ENCODE peak calls at places on chromosomes 2 and 18, in nine cellular contexts. C, R, Q, D, O, Y, T, F and U are unnamed samples.

GRCh38 chr2:120480903-120481445 is 135.0 kb downstream of the INHBB start:
- DNase-seq in D (no peak), C (no peak), O (no peak), Q (no peak), R (no peak), T (no peak), F (no peak), Y (no peak), U (no peak)

GRCh38 chr18:47036298-47036874 is 965 bp upstream of the ELOA2 start:
- DNase-seq in T (peak), Y (peak), D (peak), C (no peak), R (no peak), O (no peak), Q (peak), F (no peak), U (no peak)

GRCh38 chr18:45142868-45143267 is 462.2 kb downstream of the SETBP1 start:
- DNase-seq in O (no peak), Q (no peak), F (no peak), Y (no peak), T (no peak), R (no peak), D (no peak), C (no peak), U (no peak)

GRCh38 chr2:166384774-166385173 is 9.0 kb upstream of the SCN9A start:
- DNase-seq in T (peak), C (no peak), D (peak), R (no peak), O (no peak), Y (peak), F (no peak), Q (no peak), U (no peak)

GRCh38 chr2:23283653-23284052 is 101.3 kb upstream of the KLHL29 start:
- DNase-seq in D (no peak), C (no peak), Q (no peak), O (no peak), F (no peak), Y (peak), T (peak), R (no peak), U (no peak)

GRCh38 chr2:191218292-191218898 is 26.8 kb upstream of the MYO1B start:
- DNase-seq in T (peak), C (peak), Q (peak), Y (peak), F (no peak), D (peak), O (no peak), R (no peak), U (peak)

GRCh38 chr2:28507806-28508764 is 12.2 kb downstream of the PLB1 start:
- DNase-seq in T (no peak), F (no peak), D (peak), Q (no peak), Y (no peak), O (no peak), C (no peak), R (no peak), U (no peak)

GRCh38 chr2:128346291-128346690 is 27.6 kb upstream of the HS6ST1 start:
- DNase-seq in R (no peak), Q (no peak), C (no peak), T (no peak), F (no peak), Y (no peak), O (no peak), D (no peak), U (no peak)

GRCh38 chr2:213537579-213537978 is 253.3 kb downstream of the SPAG16 start:
- DNase-seq in R (no peak), Y (no peak), C (no peak), O (no peak), F (no peak), D (no peak), Q (no peak), T (no peak), U (no peak)

GRCh38 chr2:164371916-164372315 is 249.4 kb downstream of the GRB14 start:
- DNase-seq in O (no peak), T (no peak), F (no peak), D (no peak), Q (no peak), Y (no peak), R (no peak), C (no peak), U (no peak)

GRCh38 chr18:21669736-21670135 is 34.8 kb downstream of the ABHD3 start:
- DNase-seq in R (no peak), Q (no peak), Y (no peak), D (no peak), T (peak), C (no peak), O (no peak), F (no peak), U (no peak)

GRCh38 chr2:98769784-98770183 is 38.9 kb upstream of the MGAT4A start:
- DNase-seq in T (no peak), O (no peak), F (no peak), Y (no peak), R (peak), Q (no peak), C (no peak), D (no peak), U (no peak)

GRCh38 chr18:22241806-22242440 is 72.5 kb downstream of the GATA6 start:
- DNase-seq in Y (no peak), O (no peak), D (no peak), T (no peak), Q (no peak), C (no peak), R (no peak), F (no peak), U (no peak)

GRCh38 chr18:76709659-76710645 is 112.4 kb upstream of the ZNF236 start:
- DNase-seq in T (peak), Q (peak), R (peak), F (peak), Y (peak), D (peak), O (peak), C (peak), U (no peak)

GRCh38 chr2:110796724-110797301 is 64.4 kb downstream of the ACOXL start:
- DNase-seq in F (no peak), C (peak), Q (no peak), D (no peak), R (no peak), Y (no peak), T (no peak), O (no peak), U (peak)

GRCh38 chr18:34222025-34222395 is 2.7 kb downstream of the NOL4 start:
- DNase-seq in T (no peak), R (no peak), F (no peak), C (no peak), D (no peak), O (no peak), Q (peak), Y (no peak), U (no peak)

GRCh38 chr18:11149441-11150270 is at the start of gene PIEZO2:
- DNase-seq in O (no peak), C (no peak), T (peak), Y (peak), D (peak), F (peak), Q (peak), R (no peak), U (peak)

GRCh38 chr2:203201426-203201825 is 37.4 kb upstream of the CYP20A1 start:
- DNase-seq in F (no peak), Y (no peak), C (no peak), Q (no peak), O (no peak), R (no peak), D (no peak), T (no peak), U (no peak)

GRCh38 chr2:69237070-69237670 is 149.9 kb downstream of the GFPT1 start:
- DNase-seq in F (no peak), Q (no peak), C (no peak), R (no peak), O (no peak), T (no peak), Y (peak), D (no peak), U (no peak)

GRCh38 chr18:5900249-5900648 is 4.9 kb upstream of the TMEM200C start:
- DNase-seq in D (no peak), Y (no peak), C (no peak), O (no peak), Q (no peak), T (no peak), R (no peak), F (no peak), U (no peak)

GRCh38 chr18:49976810-49977209 is 163.5 kb upstream of the ACAA2 start:
- DNase-seq in C (no peak), D (no peak), O (no peak), T (no peak), R (no peak), Y (no peak), F (no peak), Q (no peak), U (no peak)

GRCh38 chr2:232534940-232535735 is 4.4 kb upstream of the CHRNG start:
- DNase-seq in C (no peak), D (no peak), F (peak), Y (no peak), O (no peak), R (no peak), Q (no peak), T (peak), U (no peak)

GRCh38 chr2:85846411-85846810 is 42.4 kb downstream of the ST3GAL5 start:
- DNase-seq in F (no peak), C (no peak), O (no peak), Y (peak), R (no peak), Q (no peak), T (peak), D (no peak), U (no peak)

GRCh38 chr2:1253608-1254007 is 159.7 kb upstream of the TPO start:
- DNase-seq in C (no peak), F (no peak), Y (no peak), O (no peak), D (no peak), R (no peak), Q (no peak), T (no peak), U (no peak)

GRCh38 chr2:16288371-16289112 is 348.2 kb downstream of the MYCN start:
- DNase-seq in T (no peak), Q (no peak), R (no peak), D (no peak), Y (no peak), O (no peak), F (no peak), C (no peak), U (no peak)

GRCh38 chr18:71485578-71485977 is 1058.6 kb downstream of the CBLN2 start:
- DNase-seq in Y (no peak), R (no peak), T (no peak), F (no peak), C (no peak), O (no peak), Q (no peak), D (no peak), U (no peak)

GRCh38 chr2:121532894-121533293 is 2.2 kb downstream of the RNU4ATAC start:
- DNase-seq in O (no peak), C (no peak), T (no peak), F (no peak), R (no peak), Q (no peak), D (no peak), Y (no peak), U (no peak)